ENCODE peak calls at places on chromosomes 3 and 15, in ten cellular contexts. X is endothelial cell of umbilical vein; E is fibroblast of pulmonary artery; N is CD8-positive, alpha-beta T cell; J is sigmoid colon; Q is AG10803; C is mucosa of descending colon; I is BE2C; S is aorta; D is CD8-positive, alpha-beta memory T cell. M is an unnamed sample.

GRCh38 chr3:132247211-132247610 is 70.0 kb upstream of the ACP3 start:
- DNase-seq in E (no peak), C (no peak), J (no peak), X (no peak), N (no peak), S (no peak), Q (no peak), D (no peak), I (no peak), M (no peak)

GRCh38 chr3:64650710-64651109 is 37.1 kb downstream of the ADAMTS9 start:
- DNase-seq in E (peak; percentile 38), N (no peak), Q (peak; percentile 90), I (no peak), S (no peak), X (no peak), C (no peak), J (no peak), D (no peak), M (no peak)

GRCh38 chr3:36461588-36461987 is 81.3 kb downstream of the STAC start:
- DNase-seq in I (no peak), X (no peak), D (no peak), Q (peak; percentile 83), N (no peak), E (peak; percentile 12), J (no peak), S (no peak), C (no peak), M (no peak)

GRCh38 chr3:12898290-12898979 is 57.1 kb upstream of the RPL32 start:
- DNase-seq in S (no peak), J (no peak), D (no peak), E (no peak), I (no peak), C (no peak), Q (no peak), X (no peak), N (no peak), M (no peak)

GRCh38 chr3:150407051-150407817 is 864 bp upstream of the TSC22D2 start:
- DNase-seq in J (no peak), S (no peak), I (no peak), C (no peak), N (peak; percentile 20), X (no peak), Q (peak; percentile 82), D (no peak), E (peak; percentile 57), M (no peak)

GRCh38 chr15:51377038-51377761 is 35.7 kb downstream of the GLDN start:
- DNase-seq in Q (peak; percentile 91), X (no peak), S (no peak), D (no peak), J (no peak), N (no peak), C (no peak), I (no peak), E (peak; percentile 41), M (no peak)

GRCh38 chr3:41836360-41837134 is 125.4 kb downstream of the ULK4 start:
- DNase-seq in E (no peak), S (no peak), J (no peak), N (no peak), D (no peak), I (no peak), X (no peak), C (no peak), Q (no peak), M (no peak)

GRCh38 chr3:32443471-32443870 is 51.8 kb downstream of the CMTM7 start:
- DNase-seq in C (no peak), E (peak; percentile 86), J (no peak), Q (peak; percentile 77), I (no peak), N (no peak), D (no peak), X (peak; percentile 96), S (no peak), M (no peak)

GRCh38 chr3:9153763-9154601 is 95.5 kb downstream of the SRGAP3 start:
- DNase-seq in J (peak; percentile 84), D (no peak), E (no peak), Q (peak; percentile 91), X (no peak), N (no peak), S (no peak), C (no peak), I (no peak), M (no peak)

GRCh38 chr3:67419779-67420178 is 234.6 kb downstream of the SUCLG2 start:
- DNase-seq in N (no peak), E (no peak), C (no peak), Q (no peak), D (no peak), X (no peak), J (no peak), I (no peak), S (no peak), M (no peak)

GRCh38 chr15:80861776-80862175 is 82.6 kb downstream of the CEMIP start:
- DNase-seq in D (no peak), C (no peak), J (peak; percentile 74), I (no peak), E (no peak), N (no peak), S (no peak), X (no peak), Q (no peak), M (no peak)

GRCh38 chr3:113535898-113536297 is 3.5 kb downstream of the SIDT1 start:
- DNase-seq in J (no peak), E (no peak), S (no peak), N (no peak), C (no peak), Q (no peak), X (no peak), D (no peak), I (no peak), M (no peak)

GRCh38 chr3:133387341-133387740 is 12.5 kb upstream of the BFSP2 start:
- DNase-seq in C (no peak), X (no peak), D (no peak), N (no peak), S (no peak), J (no peak), Q (no peak), E (no peak), I (no peak), M (no peak)

GRCh38 chr3:102090646-102091045 is 241.3 kb downstream of the NFKBIZ start:
- DNase-seq in N (no peak), X (peak; percentile 15), C (no peak), E (peak; percentile 32), S (no peak), D (no peak), Q (peak; percentile 16), I (no peak), J (no peak), M (no peak)

GRCh38 chr15:52615302-52615701 is 46.5 kb upstream of the ARPP19 start:
- DNase-seq in X (no peak), C (no peak), D (no peak), E (no peak), N (no peak), Q (no peak), J (no peak), I (no peak), S (no peak), M (no peak)

GRCh38 chr3:24639640-24640329 is 145.1 kb upstream of the THRB start:
- DNase-seq in I (no peak), N (no peak), E (no peak), D (no peak), Q (no peak), S (no peak), C (no peak), J (no peak), X (no peak), M (no peak)
- H3K4me3 ChIP-seq in I (no peak overlapping the region), N (no peak overlapping the region), E (no peak overlapping the region), D (no peak overlapping the region), Q (no peak overlapping the region), S (no peak overlapping the region), C (no peak overlapping the region), J (no peak overlapping the region), X (no peak overlapping the region), M (no peak overlapping the region)

GRCh38 chr15:74431116-74431515 is 2.6 kb downstream of the SEMA7A start:
- DNase-seq in D (no peak), Q (no peak), N (no peak), J (no peak), S (no peak), E (no peak), C (no peak), I (no peak), X (no peak), M (no peak)
- H3K4me3 ChIP-seq in D (no peak overlapping the region), Q (peak overlapping the region; percentile 77), N (no peak overlapping the region), J (no peak overlapping the region), S (no peak overlapping the region), E (no peak overlapping the region), C (no peak overlapping the region), I (no peak overlapping the region), X (no peak overlapping the region), M (peak overlapping the region; percentile 72)

GRCh38 chr3:3110749-3111361 is 681 bp upstream of the IL5RA start:
- DNase-seq in D (no peak), E (no peak), Q (no peak), S (no peak), X (no peak), J (no peak), C (no peak), N (no peak), I (no peak), M (no peak)
- H3K4me3 ChIP-seq in D (no peak overlapping the region), E (no peak overlapping the region), Q (no peak overlapping the region), S (no peak overlapping the region), X (no peak overlapping the region), J (no peak overlapping the region), C (no peak overlapping the region), N (no peak overlapping the region), I (no peak overlapping the region), M (no peak overlapping the region)

GRCh38 chr3:50165388-50166308 is 10.5 kb downstream of the SEMA3F start:
- DNase-seq in D (no peak), Q (peak; percentile 89), J (no peak), E (peak; percentile 51), I (peak; percentile 43), N (no peak), C (no peak), S (peak; percentile 86), X (peak; percentile 60), M (no peak)

GRCh38 chr3:50163572-50163971 is 8.4 kb downstream of the SEMA3F start:
- DNase-seq in E (no peak), C (no peak), I (no peak), D (no peak), J (no peak), N (no peak), Q (peak; percentile 13), X (no peak), S (no peak), M (no peak)

GRCh38 chr3:50164056-50164455 is 8.9 kb downstream of the SEMA3F start:
- DNase-seq in I (no peak), C (peak; percentile 75), J (peak; percentile 96), X (peak; percentile 75), S (peak; percentile 97), D (no peak), Q (peak; percentile 97), E (peak; percentile 90), N (no peak), M (peak; percentile 96)

GRCh38 chr3:50164481-50164880 is 9.4 kb downstream of the SEMA3F start:
- DNase-seq in E (no peak), N (no peak), S (no peak), D (no peak), C (no peak), X (no peak), J (no peak), I (no peak), Q (no peak), M (no peak)

DNA sequence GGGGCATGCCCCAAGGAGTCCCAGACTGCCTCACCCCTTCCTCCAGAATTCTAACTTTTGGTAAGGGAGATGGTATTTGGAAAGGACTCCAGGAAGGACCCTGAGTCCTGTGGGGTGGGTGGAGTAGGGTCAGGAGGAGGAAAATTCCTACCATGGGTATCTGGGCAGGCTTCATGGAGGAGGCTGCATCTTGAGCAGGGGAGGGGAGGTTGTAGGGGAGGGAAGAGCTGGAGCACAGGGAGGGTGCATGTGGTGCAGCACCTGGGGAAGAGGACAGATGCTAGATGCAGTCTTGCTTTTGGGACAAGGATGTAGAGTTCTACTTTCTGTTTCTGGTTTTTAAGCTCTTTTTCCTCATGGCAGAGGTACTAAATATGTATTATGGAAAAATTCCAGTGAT is 9.9 kb downstream of the SEMA3F start:
- DNase-seq in C (no peak), J (no peak), D (no peak), N (no peak), I (no peak), Q (no peak), S (no peak), X (no peak), E (no peak), M (no peak)
- H3K4me3 ChIP-seq in C (no peak overlapping the region), J (no peak overlapping the region), D (no peak overlapping the region), N (no peak overlapping the region), I (no peak overlapping the region), Q (no peak overlapping the region), S (no peak overlapping the region), X (no peak overlapping the region), E (no peak overlapping the region), M (no peak overlapping the region)